ENCODE peak calls at places on chromosomes 5 and 9, in six cellular contexts. X is GM23248, M is PC-9, B is tibial artery, V is Peyer's patch, J is breast epithelium. S is an unnamed sample.

GRCh38 chr5:30100148-30100547 is 1093.3 kb upstream of the CDH6 start:
- DNase-seq in X (no peak), M (no peak), B (no peak), V (no peak), J (no peak), S (peak)

GRCh38 chr9:69554945-69555344 is 117.2 kb downstream of the APBA1 start:
- DNase-seq in X (peak), M (no peak), B (no peak), V (no peak), J (no peak), S (no peak)

GRCh38 chr5:24786108-24786507 is 141.3 kb upstream of the CDH10 start:
- DNase-seq in X (no peak), M (no peak), B (no peak), V (no peak), J (no peak), S (no peak)

GRCh38 chr5:45057564-45057963 is 248.8 kb downstream of the MRPS30 start:
- DNase-seq in X (no peak), M (no peak), B (no peak), V (no peak), J (no peak), S (no peak)

GRCh38 chr9:93810028-93810971 is 144.9 kb downstream of the BARX1 start:
- DNase-seq in X (no peak), M (no peak), B (no peak), V (no peak), J (no peak), S (peak)

GRCh38 chr9:86072393-86073016 is 26.9 kb downstream of the GOLM1 start:
- DNase-seq in X (peak), M (no peak), B (no peak), V (no peak), J (no peak), S (no peak)

GRCh38 chr5:14488697-14489096 is 92.9 kb upstream of the OTULINL start:
- DNase-seq in X (no peak), M (no peak), B (no peak), V (no peak), J (no peak), S (no peak)

GRCh38 chr5:112846556-112846955 is 14.5 kb upstream of the SRP19 start:
- DNase-seq in X (no peak), M (no peak), B (no peak), V (no peak), J (no peak), S (no peak)

GRCh38 chr9:75039006-75039405 is 10.9 kb upstream of the CARNMT1 start:
- DNase-seq in X (peak), M (no peak), B (no peak), V (no peak), J (no peak), S (no peak)

GRCh38 chr5:113093561-113093960 is 117.0 kb downstream of the DCP2 start:
- DNase-seq in X (no peak), M (no peak), B (no peak), V (no peak), J (no peak), S (no peak)

GRCh38 chr5:72387985-72388384 is 67.8 kb downstream of the PTCD2 start:
- DNase-seq in X (peak), M (peak), B (no peak), V (no peak), J (no peak), S (peak)

GRCh38 chr5:103587185-103587748 is 24.7 kb upstream of the NUDT12 start:
- DNase-seq in X (peak), M (no peak), B (no peak), V (no peak), J (no peak), S (no peak)

GRCh38 chr9:3719286-3719685 is 193.5 kb upstream of the RFX3 start:
- DNase-seq in X (no peak), M (no peak), B (no peak), V (no peak), J (no peak), S (no peak)

GRCh38 chr9:136078498-136079011 is 16.5 kb downstream of the NACC2 start:
- DNase-seq in X (no peak), M (no peak), B (no peak), V (no peak), J (no peak), S (no peak)

GRCh38 chr9:28956111-28956880 is 1383.0 kb upstream of the C9orf72 start:
- DNase-seq in X (no peak), M (no peak), B (no peak), V (no peak), J (no peak), S (no peak)

GRCh38 chr5:32714836-32715235 is 3.7 kb downstream of the NPR3 start:
- DNase-seq in X (peak), M (no peak), B (no peak), V (no peak), J (no peak), S (no peak)

GRCh38 chr9:77953590-77953989 is 78.0 kb downstream of the GNAQ start:
- DNase-seq in X (no peak), M (no peak), B (no peak), V (no peak), J (no peak), S (no peak)

GRCh38 chr9:38142201-38142600 is 73.2 kb upstream of the SHB start:
- DNase-seq in X (peak), M (no peak), B (no peak), V (no peak), J (no peak), S (peak)

GRCh38 chr5:6910950-6911349 is 197.7 kb downstream of the TENT4A start:
- DNase-seq in X (peak), M (no peak), B (no peak), V (no peak), J (no peak), S (no peak)

GRCh38 chr5:39394946-39395345 is 29.8 kb downstream of the DAB2 start:
- DNase-seq in X (peak), M (peak), B (no peak), V (no peak), J (no peak), S (no peak)

GRCh38 chr5:32018476-32019436 is 155.4 kb downstream of the GOLPH3 start:
- DNase-seq in X (no peak), M (no peak), B (no peak), V (no peak), J (no peak), S (no peak)

GRCh38 chr5:106843812-106844416 is 826.8 kb downstream of the EFNA5 start:
- DNase-seq in X (no peak), M (no peak), B (no peak), V (no peak), J (no peak), S (no peak)

GRCh38 chr9:134175291-134175807 is 11.0 kb upstream of the RNU6ATAC start:
- DNase-seq in X (peak), M (no peak), B (no peak), V (no peak), J (no peak), S (no peak)

GRCh38 chr9:9437641-9438040 is 1175.2 kb downstream of the PTPRD start:
- DNase-seq in X (no peak), M (no peak), B (no peak), V (no peak), J (no peak), S (no peak)

GRCh38 chr5:71751422-71751821 is 32.3 kb downstream of the CARTPT start:
- DNase-seq in X (no peak), M (no peak), B (no peak), V (no peak), J (no peak), S (no peak)

GRCh38 chr5:3301316-3301715 is 294.3 kb upstream of the IRX1 start:
- DNase-seq in X (no peak), M (no peak), B (no peak), V (no peak), J (no peak), S (no peak)

GRCh38 chr5:168705321-168705720 is 126.2 kb upstream of the PANK3 start:
- DNase-seq in X (no peak), M (no peak), B (no peak), V (no peak), J (no peak), S (no peak)

GRCh38 chr5:110880413-110880812 is 141.6 kb downstream of the SLC25A46 start:
- DNase-seq in X (peak), M (no peak), B (no peak), V (no peak), J (peak), S (no peak)

GRCh38 chr5:122907238-122907637 is 61.8 kb downstream of the SNX24 start:
- DNase-seq in X (peak), M (peak), B (no peak), V (no peak), J (no peak), S (no peak)

GRCh38 chr9:72039532-72039931 is 20.9 kb downstream of the C9orf57 start:
- DNase-seq in X (no peak), M (no peak), B (no peak), V (no peak), J (no peak), S (no peak)

GRCh38 chr5:157859227-157859575 is 256 bp upstream of the CLINT1 start:
- DNase-seq in X (no peak), M (no peak), B (no peak), V (no peak), J (no peak), S (no peak)
- H3K4me3 ChIP-seq in X (peak), M (peak), B (peak), V (peak), J (peak), S (peak)

DNA sequence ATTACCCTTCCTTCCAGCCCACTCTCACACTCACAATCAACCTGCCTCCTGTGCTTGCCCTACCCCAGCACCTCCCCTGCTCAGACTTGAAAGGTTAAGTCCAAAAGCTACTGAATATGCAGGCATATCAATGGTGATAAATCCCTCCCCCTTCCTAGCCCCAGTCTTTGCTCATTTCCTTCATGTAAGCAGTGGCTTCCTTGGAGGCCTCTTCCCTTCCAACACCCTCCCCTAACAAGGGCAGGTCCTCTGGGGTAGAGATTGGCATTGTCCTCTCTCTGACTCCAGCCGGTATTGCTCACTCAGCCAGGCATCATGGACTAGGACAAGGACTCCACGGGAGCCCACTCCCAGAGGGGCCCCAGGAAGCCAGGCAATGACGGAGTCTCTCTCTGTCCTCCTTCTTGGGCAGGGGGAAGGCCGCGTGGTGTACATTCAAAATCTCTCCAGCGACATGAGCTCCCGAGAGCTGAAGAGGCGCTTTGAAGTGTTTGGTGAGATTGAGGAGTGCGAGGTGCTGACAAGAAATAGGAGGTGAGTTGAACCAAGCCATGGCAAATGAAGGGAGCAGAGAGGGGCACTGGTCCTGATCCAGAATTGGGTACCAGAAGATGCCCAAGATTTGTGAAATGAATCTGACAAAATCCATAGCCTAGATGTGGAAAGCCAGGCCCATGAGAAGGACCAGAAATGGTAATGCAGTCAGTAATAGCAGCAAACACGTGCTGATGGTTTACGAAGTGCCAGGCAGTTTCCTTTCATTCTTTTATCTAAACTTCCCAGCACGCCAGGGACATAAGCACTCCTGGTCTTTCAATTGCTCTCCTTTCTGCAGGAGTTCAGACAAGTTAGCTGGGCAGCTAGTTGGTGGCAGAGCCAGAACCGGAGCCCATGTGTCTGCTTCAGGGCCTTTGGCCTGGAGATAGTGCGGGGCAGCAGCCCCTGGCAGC is 102.5 kb downstream of the PDE6A start:
- DNase-seq in X (no peak), M (no peak), B (no peak), V (no peak), J (no peak), S (no peak)
- H3K27ac ChIP-seq in X (no peak), M (no peak), B (no peak), V (no peak), J (no peak), S (no peak)

DNA sequence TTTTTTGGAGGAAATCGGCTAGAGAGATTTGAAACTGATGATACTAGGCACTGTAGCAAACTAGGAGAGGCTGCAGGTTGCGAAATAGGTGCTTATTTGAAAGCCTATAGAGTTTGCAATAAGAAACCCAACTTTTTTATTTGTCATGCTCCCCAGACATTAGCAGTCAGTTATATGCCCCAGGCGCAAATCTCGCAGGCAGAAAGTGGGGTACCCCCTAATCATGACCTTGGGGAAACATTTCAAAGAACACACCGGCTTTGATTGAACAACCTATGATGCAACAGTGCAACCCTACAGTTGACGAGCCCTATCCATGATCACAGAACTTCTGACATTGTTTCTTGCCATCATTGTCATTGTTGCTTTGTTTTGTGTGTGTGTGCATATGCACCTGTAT is 510.5 kb downstream of the RAB3C start:
- DNase-seq in X (no peak), M (no peak), B (no peak), V (no peak), J (no peak), S (no peak)
- H3K4me3 ChIP-seq in X (no peak), M (no peak), B (no peak), V (no peak), J (peak), S (no peak)

GRCh38 chr5:81244451-81244850 is 11.3 kb downstream of the CKMT2 start:
- DNase-seq in X (no peak), M (no peak), B (no peak), V (no peak), J (no peak), S (no peak)
- H3K27ac ChIP-seq in X (no peak), M (no peak), B (no peak), V (no peak), J (no peak), S (no peak)

DNA sequence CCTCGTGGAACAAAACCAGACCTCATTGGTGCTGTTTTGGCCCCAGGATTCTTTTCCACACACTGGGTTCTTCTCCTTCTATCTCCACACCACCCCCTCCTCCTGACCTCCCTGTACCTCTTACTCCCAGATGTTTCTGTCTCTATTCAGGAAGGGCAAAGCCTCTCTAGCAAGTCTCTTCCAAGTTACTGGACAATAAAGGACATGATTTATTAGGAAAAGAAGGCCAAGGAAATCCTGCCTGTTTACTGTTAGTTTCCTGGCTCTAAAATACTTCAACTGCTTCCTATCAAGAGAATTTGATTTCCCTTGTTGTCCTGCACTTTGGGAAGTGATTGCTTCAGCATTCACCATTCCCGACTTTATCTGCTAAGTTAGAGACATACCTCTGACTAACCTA is 262.0 kb downstream of the SAXO1 start:
- DNase-seq in X (no peak), M (no peak), B (no peak), V (no peak), J (no peak), S (no peak)
- H3K4me3 ChIP-seq in X (no peak), M (no peak), B (no peak), V (no peak), J (no peak), S (no peak)

GRCh38 chr5:74239268-74239667 is 401.3 kb downstream of the ENC1 start:
- DNase-seq in X (no peak), M (no peak), B (peak), V (no peak), J (no peak), S (no peak)

GRCh38 chr5:74233571-74233970 is 407.0 kb downstream of the ENC1 start:
- DNase-seq in X (peak), M (peak), B (no peak), V (no peak), J (no peak), S (no peak)

GRCh38 chr5:74240783-74241750 is 399.5 kb downstream of the ENC1 start:
- DNase-seq in X (peak), M (peak), B (no peak), V (no peak), J (peak), S (peak)

GRCh38 chr5:74241751-74242140 is 398.8 kb downstream of the ENC1 start:
- DNase-seq in X (peak), M (peak), B (no peak), V (no peak), J (peak), S (no peak)

GRCh38 chr5:74237746-74238145 is 402.8 kb downstream of the ENC1 start:
- DNase-seq in X (no peak), M (no peak), B (no peak), V (no peak), J (no peak), S (no peak)
- H3K27ac ChIP-seq in X (no peak), M (no peak), B (no peak), V (no peak), J (no peak), S (no peak)

DNA sequence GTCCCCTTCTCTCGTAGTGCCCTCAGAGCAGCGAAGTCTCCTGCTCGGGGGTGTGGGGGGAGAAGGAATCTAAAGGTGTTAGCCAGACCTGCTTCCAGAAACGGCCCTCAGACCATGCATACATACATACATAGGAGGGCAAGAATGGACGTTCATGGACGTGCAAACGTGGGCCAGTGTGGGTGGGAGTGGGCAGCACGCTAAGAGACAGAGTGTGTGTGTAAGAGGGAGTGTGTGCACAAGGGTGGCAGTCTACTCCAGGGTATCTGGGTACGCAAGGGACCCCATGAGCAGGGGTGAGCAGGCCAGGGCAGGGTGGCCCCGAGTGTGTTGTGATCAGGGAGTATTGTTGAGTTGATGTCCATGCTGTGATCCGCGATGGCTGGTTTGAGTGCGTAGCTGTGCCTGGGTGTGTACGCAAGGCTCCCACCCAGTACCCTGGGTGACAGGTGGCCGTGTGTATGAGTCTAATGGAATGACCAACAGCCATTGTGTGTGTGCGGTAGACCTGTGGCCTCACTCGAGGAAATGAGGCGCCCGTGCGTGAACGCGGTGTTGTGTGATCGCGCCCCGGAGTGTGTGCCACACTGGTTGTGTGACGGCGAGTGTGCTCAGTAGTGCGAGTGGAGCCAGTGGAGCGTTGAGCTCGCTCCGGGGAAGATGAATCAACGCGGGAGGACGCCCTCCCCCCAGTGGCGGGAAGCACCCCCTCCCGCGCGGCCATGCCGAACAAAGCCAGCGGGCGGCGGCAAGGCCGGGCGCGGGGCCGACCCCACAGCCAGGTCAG is 826 bp downstream of the GPRIN1 start:
- DNase-seq in X (peak), M (no peak), B (no peak), V (no peak), J (no peak), S (no peak)
- H3K4me3 ChIP-seq in X (peak), M (peak), B (peak), V (peak), J (peak), S (peak)

GRCh38 chr5:137145726-137146125 is 353.4 kb downstream of the SPOCK1 start:
- DNase-seq in X (peak), M (no peak), B (no peak), V (no peak), J (no peak), S (no peak)

GRCh38 chr5:137143244-137143605 is 355.9 kb downstream of the SPOCK1 start:
- DNase-seq in X (peak), M (no peak), B (peak), V (no peak), J (no peak), S (peak)

GRCh38 chr5:137146402-137146889 is 352.7 kb downstream of the SPOCK1 start:
- DNase-seq in X (peak), M (peak), B (peak), V (no peak), J (no peak), S (peak)

GRCh38 chr5:137142371-137143243 is 356.5 kb downstream of the SPOCK1 start:
- DNase-seq in X (peak), M (peak), B (peak), V (no peak), J (peak), S (peak)

DNA sequence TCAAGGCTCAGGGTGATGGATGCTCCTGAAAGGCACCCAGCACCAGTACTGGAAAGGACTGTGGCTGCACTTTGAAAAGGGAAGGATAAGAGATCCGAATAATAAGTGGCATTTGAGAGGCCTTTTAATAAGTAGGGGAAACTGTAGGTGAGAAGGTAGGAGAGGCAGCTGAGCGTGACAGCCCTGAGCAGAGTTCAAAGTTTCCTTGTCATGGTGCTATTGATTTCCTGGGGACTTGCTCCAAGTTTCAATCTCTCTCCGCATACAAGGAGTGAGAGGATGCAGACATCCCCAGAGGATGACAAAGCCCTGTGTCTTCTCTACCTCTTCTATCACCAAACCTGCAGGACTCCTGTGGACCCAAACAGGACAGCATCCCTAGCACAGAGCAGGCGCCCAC is 354.5 kb downstream of the SPOCK1 start:
- DNase-seq in X (no peak), M (no peak), B (no peak), V (no peak), J (no peak), S (no peak)
- H3K27ac ChIP-seq in X (no peak), M (no peak), B (no peak), V (no peak), J (no peak), S (no peak)

DNA sequence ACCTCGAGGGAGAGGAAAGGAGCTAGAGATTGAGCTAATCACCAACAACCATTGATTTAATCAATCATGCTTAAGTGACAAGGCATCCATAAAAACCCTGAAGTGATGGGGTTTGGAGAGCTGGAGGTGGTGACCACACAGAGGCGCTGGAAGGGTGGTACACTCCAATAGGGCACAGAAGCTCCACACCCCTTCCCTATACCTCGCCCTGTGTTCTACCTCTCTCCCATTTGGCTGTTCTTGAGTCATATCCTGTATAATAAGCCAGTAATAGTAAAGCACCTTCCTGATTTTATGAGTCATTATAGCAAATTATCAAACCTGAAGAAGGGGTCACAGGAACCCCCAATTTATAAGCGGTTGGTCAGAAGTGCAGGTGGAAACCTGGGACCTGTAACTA is 18.3 kb downstream of the ACTL7B start:
- DNase-seq in X (no peak), M (no peak), B (no peak), V (no peak), J (no peak), S (no peak)
- H3K4me3 ChIP-seq in X (no peak), M (no peak), B (no peak), V (no peak), J (no peak), S (no peak)